ENCODE peak calls at places on chromosomes 6 and 20, in nine cellular contexts. Y is neural progenitor cell; F is H7; O is CD8-positive, alpha-beta T cell; Z is adipocyte; U is breast epithelium; A is HL-60; S is psoas muscle; K is Peyer's patch. N is an unnamed sample.

GRCh38 chr20:54506643-54507042 is 31.2 kb downstream of the DOK5 start:
- DNase-seq in Y (no peak), F (no peak), O (no peak), Z (no peak), U (no peak), A (no peak), S (no peak), K (no peak), N (no peak)

GRCh38 chr6:132491303-132491702 is 21.6 kb downstream of the STX7 start:
- DNase-seq in Y (no peak), F (no peak), O (no peak), Z (peak; percentile 49), U (no peak), A (no peak), S (no peak), K (peak; percentile 33), N (no peak)

GRCh38 chr6:37304766-37305165 is 46.8 kb upstream of the TMEM217 start:
- DNase-seq in Y (no peak), F (no peak), O (no peak), Z (no peak), U (no peak), A (no peak), S (no peak), K (no peak), N (no peak)

GRCh38 chr6:113558966-113559365 is 298.2 kb upstream of the MARCKS start:
- DNase-seq in Y (no peak), F (no peak), O (no peak), Z (peak; percentile 65), U (no peak), A (no peak), S (no peak), K (no peak), N (no peak)

GRCh38 chr20:61355585-61355984 is 103.5 kb downstream of the CDH4 start:
- DNase-seq in Y (no peak), F (no peak), O (no peak), Z (no peak), U (no peak), A (no peak), S (no peak), K (no peak), N (no peak)

GRCh38 chr6:32318501-32318900 is 53.2 kb downstream of the TSBP1 start:
- DNase-seq in Y (no peak), F (no peak), O (no peak), Z (no peak), U (no peak), A (no peak), S (no peak), K (no peak), N (no peak)

GRCh38 chr20:61514018-61514755 is 262.1 kb downstream of the CDH4 start:
- DNase-seq in Y (no peak), F (peak; percentile 54), O (no peak), Z (no peak), U (no peak), A (no peak), S (no peak), K (no peak), N (no peak)

GRCh38 chr6:112979830-112980229 is 632.7 kb downstream of the RFPL4B start:
- DNase-seq in Y (no peak), F (no peak), O (no peak), Z (peak; percentile 54), U (no peak), A (no peak), S (no peak), K (no peak), N (peak; percentile 76)

GRCh38 chr20:34559311-34560140 is 1.0 kb downstream of the MAP1LC3A start:
- DNase-seq in Y (peak; percentile 20), F (peak; percentile 70), O (no peak), Z (no peak), U (no peak), A (no peak), S (peak; percentile 66), K (peak; percentile 32), N (no peak)

GRCh38 chr6:133358598-133358997 is 117.4 kb downstream of the EYA4 start:
- DNase-seq in Y (no peak), F (no peak), O (no peak), Z (no peak), U (no peak), A (no peak), S (no peak), K (no peak), N (no peak)

GRCh38 chr6:33958208-33958862 is 154.5 kb upstream of the MLN start:
- DNase-seq in Y (peak; percentile 77), F (peak; percentile 89), O (no peak), Z (no peak), U (no peak), A (no peak), S (no peak), K (no peak), N (no peak)

GRCh38 chr6:52576392-52577021 is 353 bp downstream of the TRAM2 start:
- DNase-seq in Y (peak; percentile 83), F (peak; percentile 87), O (peak; percentile 34), Z (peak; percentile 82), U (peak; percentile 30), A (peak; percentile 33), S (peak; percentile 80), K (peak; percentile 68), N (peak; percentile 76)

GRCh38 chr6:169839493-169839892 is 88.1 kb downstream of the ERMARD start:
- DNase-seq in Y (no peak), F (peak; percentile 32), O (no peak), Z (no peak), U (no peak), A (no peak), S (no peak), K (no peak), N (no peak)

GRCh38 chr6:111837641-111838500 is 35.4 kb downstream of the FYN start:
- DNase-seq in Y (no peak), F (no peak), O (peak; percentile 31), Z (no peak), U (no peak), A (no peak), S (no peak), K (no peak), N (no peak)

GRCh38 chr20:47031028-47031427 is 136.4 kb downstream of the EYA2 start:
- DNase-seq in Y (no peak), F (no peak), O (no peak), Z (no peak), U (no peak), A (no peak), S (no peak), K (no peak), N (no peak)

GRCh38 chr20:53842301-53843099 is 227.9 kb downstream of the BCAS1 start:
- DNase-seq in Y (no peak), F (no peak), O (no peak), Z (no peak), U (no peak), A (no peak), S (no peak), K (no peak), N (no peak)

GRCh38 chr6:16743661-16744210 is 17.5 kb downstream of the ATXN1 start:
- DNase-seq in Y (no peak), F (no peak), O (no peak), Z (no peak), U (no peak), A (no peak), S (no peak), K (no peak), N (no peak)

GRCh38 chr20:22402990-22403859 is 181.1 kb downstream of the FOXA2 start:
- DNase-seq in Y (peak; percentile 68), F (peak; percentile 16), O (no peak), Z (no peak), U (no peak), A (no peak), S (no peak), K (no peak), N (no peak)

GRCh38 chr20:64196831-64197418 is 32.7 kb downstream of the MYT1 start:
- DNase-seq in Y (no peak), F (no peak), O (no peak), Z (no peak), U (no peak), A (no peak), S (no peak), K (no peak), N (no peak)

GRCh38 chr20:61692476-61692875 is 373.2 kb downstream of the TAF4 start:
- DNase-seq in Y (no peak), F (no peak), O (no peak), Z (no peak), U (no peak), A (no peak), S (no peak), K (no peak), N (no peak)

GRCh38 chr6:10419749-10420545 is 5.1 kb upstream of the TFAP2A start:
- DNase-seq in Y (no peak), F (no peak), O (no peak), Z (no peak), U (peak; percentile 73), A (no peak), S (no peak), K (no peak), N (no peak)
- H3K4me3 ChIP-seq in Y (peak overlapping the region; percentile 33), F (peak overlapping the region; percentile 1), O (no peak overlapping the region), Z (no peak overlapping the region), U (no peak overlapping the region), A (peak overlapping the region; percentile 27), S (no peak overlapping the region), K (no peak overlapping the region), N (no peak overlapping the region)

GRCh38 chr20:62710221-62710885 is 1.7 kb downstream of the NTSR1 start:
- DNase-seq in Y (no peak), F (no peak), O (no peak), Z (no peak), U (no peak), A (no peak), S (no peak), K (no peak), N (no peak)
- H3K27me3 ChIP-seq in Y (peaks cover 93% of the 10 kb centered on the region), F (peaks cover 32% of the 10 kb centered on the region), O (peaks cover 8% of the 10 kb centered on the region), Z (peaks cover 45% of the 10 kb centered on the region), U (peaks cover 59% of the 10 kb centered on the region), A (no peaks in the 10 kb centered on the region), S (peaks cover 20% of the 10 kb centered on the region), K (no peaks in the 10 kb centered on the region), N (peaks cover 14% of the 10 kb centered on the region)

DNA sequence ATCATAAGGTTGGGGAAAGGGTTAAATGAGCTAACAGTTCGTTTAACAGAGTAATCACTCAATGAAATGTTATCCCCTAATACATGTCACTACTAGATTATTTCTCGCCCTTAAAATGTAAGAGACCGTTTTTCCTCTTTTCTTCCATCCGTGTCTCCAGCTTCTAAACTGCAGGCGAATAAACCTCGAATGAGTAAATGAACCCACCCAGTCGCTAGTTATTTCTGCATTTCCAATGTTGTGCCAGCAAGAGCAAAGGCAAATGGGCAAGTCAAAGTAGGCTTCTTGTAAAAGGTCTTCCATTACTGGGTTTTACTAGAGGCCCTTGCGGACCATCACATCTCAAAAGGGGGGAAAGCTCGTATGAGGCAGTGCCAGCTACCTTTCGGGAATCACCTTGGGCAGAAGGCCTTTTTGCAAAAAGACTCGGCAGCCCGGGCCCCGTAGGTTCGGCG is 400 bp upstream of the SMAP1 start:
- DNase-seq in Y (no peak), F (no peak), O (no peak), Z (no peak), U (no peak), A (no peak), S (no peak), K (no peak), N (no peak)
- H3K4me3 ChIP-seq in Y (peak overlapping the region; percentile 84), F (peak overlapping the region; percentile 94), O (peak overlapping the region; percentile 87), Z (peak overlapping the region; percentile 96), U (peak overlapping the region; percentile 92), A (peak overlapping the region; percentile 88), S (peak overlapping the region; percentile 89), K (peak overlapping the region; percentile 83), N (peak overlapping the region; percentile 97)

DNA sequence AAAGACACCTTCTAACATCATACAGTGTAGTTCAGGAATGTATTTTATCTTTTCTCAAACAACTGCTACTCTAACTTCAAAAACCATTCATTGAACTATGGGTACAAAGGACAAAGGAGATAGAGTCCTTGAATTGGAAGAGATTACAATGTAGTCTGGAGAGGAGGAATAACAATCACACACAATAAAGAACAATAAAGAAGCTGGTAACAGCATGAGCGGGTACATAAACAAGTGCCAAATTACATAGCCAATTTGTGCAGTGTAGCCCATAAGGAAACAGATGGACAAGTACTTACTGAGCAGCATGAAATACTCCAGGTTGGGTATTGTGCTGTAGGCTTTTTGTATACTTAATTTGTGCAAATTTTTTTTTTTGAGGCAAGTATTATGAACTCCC is 44.3 kb downstream of the OSTM1 start:
- DNase-seq in Y (peak; percentile 28), F (no peak), O (no peak), Z (no peak), U (no peak), A (no peak), S (no peak), K (no peak), N (peak; percentile 48)
- H3K27me3 ChIP-seq in Y (peaks cover 26% of the 10 kb centered on the region), F (no peaks in the 10 kb centered on the region), O (no peaks in the 10 kb centered on the region), Z (no peaks in the 10 kb centered on the region), U (no peaks in the 10 kb centered on the region), A (no peaks in the 10 kb centered on the region), S (no peaks in the 10 kb centered on the region), K (no peaks in the 10 kb centered on the region), N (no peaks in the 10 kb centered on the region)